ENCODE peak calls at places on chromosome 19, in eight cellular contexts. P, Z, M, J, T, L, E and R are unnamed samples.

GRCh38 chr19:34254552-34255432 is at the start of gene GARRE1:
- DNase-seq in Z (no peak), J (peak), T (no peak), M (peak), P (peak), L (no peak), E (no peak), R (no peak)

GRCh38 chr19:37817180-37817911 is 38.0 kb upstream of the ZNF573 start:
- DNase-seq in P (no peak), Z (no peak), J (peak), T (peak), E (no peak), L (no peak), M (no peak), R (peak)

GRCh38 chr19:18364826-18365528 is 21.0 kb upstream of the GDF15 start:
- DNase-seq in M (no peak), L (peak), T (no peak), E (peak), J (peak), Z (peak), P (no peak), R (no peak)

GRCh38 chr19:28582807-28583206 is 630.1 kb downstream of the UQCRFS1 start:
- DNase-seq in P (no peak), M (no peak), T (no peak), E (no peak), J (no peak), Z (no peak), L (no peak), R (no peak)

GRCh38 chr19:4456843-4457653 is 546 bp downstream of the UBXN6 start:
- DNase-seq in J (peak), Z (no peak), P (peak), E (no peak), L (no peak), T (no peak), M (no peak), R (no peak)

GRCh38 chr19:3983936-3984583 is 1.2 kb downstream of the EEF2 start:
- DNase-seq in T (no peak), M (peak), J (no peak), Z (no peak), E (no peak), P (no peak), L (no peak), R (peak)

GRCh38 chr19:42051166-42052115 is 18.6 kb downstream of the GRIK5 start:
- DNase-seq in P (no peak), T (no peak), J (no peak), Z (no peak), L (no peak), M (no peak), E (no peak), R (peak)

GRCh38 chr19:44657211-44657921 is 13.7 kb downstream of the PVR start:
- DNase-seq in L (no peak), Z (no peak), T (peak), P (peak), J (peak), E (no peak), M (peak), R (peak)

GRCh38 chr19:2912306-2912705 is 11.6 kb downstream of the ZNF57 start:
- DNase-seq in Z (no peak), L (no peak), T (no peak), M (no peak), E (no peak), P (no peak), J (no peak), R (no peak)

GRCh38 chr19:10748924-10749434 is 31.1 kb downstream of the DNM2 start:
- DNase-seq in T (no peak), E (no peak), P (no peak), J (peak), M (no peak), Z (peak), L (no peak), R (peak)

GRCh38 chr19:1171755-1172352 is 2.2 kb downstream of the SBNO2 start:
- DNase-seq in P (no peak), L (no peak), M (peak), Z (no peak), J (no peak), E (no peak), T (no peak), R (no peak)

GRCh38 chr19:18392417-18392816 is 5.0 kb downstream of the LRRC25 start:
- DNase-seq in Z (no peak), M (no peak), L (no peak), P (no peak), T (no peak), J (no peak), E (no peak), R (peak)

GRCh38 chr19:2097330-2098327 is 914 bp downstream of the IZUMO4 start:
- DNase-seq in Z (no peak), P (no peak), L (no peak), M (peak), E (no peak), J (no peak), T (no peak), R (no peak)

GRCh38 chr19:37221136-37221535 is 3.1 kb downstream of the ZNF383 start:
- DNase-seq in T (no peak), M (no peak), Z (no peak), P (no peak), E (no peak), L (no peak), J (no peak), R (no peak)

GRCh38 chr19:28500982-28501633 is 711.8 kb downstream of the UQCRFS1 start:
- DNase-seq in L (no peak), M (no peak), Z (no peak), E (no peak), J (no peak), T (no peak), P (no peak), R (no peak)

GRCh38 chr19:11279505-11280236 is 16.3 kb upstream of the TSPAN16 start:
- DNase-seq in E (no peak), T (no peak), P (no peak), Z (no peak), M (peak), J (no peak), L (no peak), R (no peak)

GRCh38 chr19:10796653-10797052 is 39.4 kb downstream of the TMED1 start:
- DNase-seq in T (no peak), P (no peak), M (no peak), L (no peak), E (no peak), Z (no peak), J (no peak), R (no peak)

GRCh38 chr19:49201042-49201441 is 43.5 kb downstream of the TRPM4 start:
- DNase-seq in E (no peak), L (no peak), T (no peak), M (no peak), J (no peak), Z (no peak), P (no peak), R (no peak)

GRCh38 chr19:916645-917322 is 349 bp upstream of the KISS1R start:
- DNase-seq in T (no peak), M (no peak), L (no peak), Z (no peak), E (no peak), J (no peak), P (no peak), R (no peak)

DNA sequence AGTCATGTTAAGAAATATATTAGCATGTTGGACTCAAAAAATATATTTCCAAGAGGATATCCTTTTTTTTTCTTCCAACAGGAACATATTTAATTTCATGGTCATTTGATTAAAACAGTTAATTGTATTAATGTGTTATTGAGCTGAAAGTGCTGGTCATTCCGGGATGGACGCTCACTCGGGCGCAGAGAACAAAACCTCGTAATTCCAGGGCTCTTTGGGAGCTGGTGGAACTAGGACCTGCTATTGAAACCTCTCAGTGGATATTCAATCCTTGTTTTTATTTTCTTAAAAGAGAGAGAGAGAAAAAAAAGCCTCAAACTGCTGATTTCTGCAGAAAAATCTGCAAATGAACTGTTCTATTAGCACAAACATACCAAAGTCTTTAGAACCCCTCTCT is 278.6 kb downstream of the TSHZ3 start:
- DNase-seq in J (no peak), Z (no peak), E (no peak), P (no peak), M (no peak), T (no peak), L (no peak), R (no peak)
- TF ChIP-seq CTCF in J (no peak), Z (no peak), E (no peak), P (no peak), M (no peak), T (no peak), L (no peak), R (no peak)

GRCh38 chr19:24049537-24049936 is 37.5 kb upstream of the ZNF254 start:
- DNase-seq in L (no peak), E (no peak), P (no peak), Z (no peak), J (no peak), M (no peak), T (no peak), R (no peak)
- TF ChIP-seq CTCF in L (no peak), E (no peak), P (no peak), Z (no peak), J (no peak), M (no peak), T (no peak), R (no peak)

GRCh38 chr19:12834976-12835757 is 788 bp upstream of the RTBDN start:
- DNase-seq in L (no peak), T (no peak), Z (peak), M (no peak), J (peak), P (no peak), E (no peak), R (no peak)

GRCh38 chr19:12833418-12833746 is 997 bp downstream of the RTBDN start:
- DNase-seq in L (no peak), T (no peak), E (no peak), M (no peak), J (no peak), Z (no peak), P (no peak), R (no peak)

GRCh38 chr19:12836529-12836863 is 1.8 kb upstream of the MAST1 start:
- DNase-seq in T (no peak), E (no peak), J (no peak), Z (no peak), L (no peak), P (no peak), M (no peak), R (no peak)

GRCh38 chr19:12833747-12834417 is 497 bp downstream of the RTBDN start:
- DNase-seq in Z (no peak), L (no peak), E (no peak), T (no peak), J (peak), M (peak), P (no peak), R (no peak)

DNA sequence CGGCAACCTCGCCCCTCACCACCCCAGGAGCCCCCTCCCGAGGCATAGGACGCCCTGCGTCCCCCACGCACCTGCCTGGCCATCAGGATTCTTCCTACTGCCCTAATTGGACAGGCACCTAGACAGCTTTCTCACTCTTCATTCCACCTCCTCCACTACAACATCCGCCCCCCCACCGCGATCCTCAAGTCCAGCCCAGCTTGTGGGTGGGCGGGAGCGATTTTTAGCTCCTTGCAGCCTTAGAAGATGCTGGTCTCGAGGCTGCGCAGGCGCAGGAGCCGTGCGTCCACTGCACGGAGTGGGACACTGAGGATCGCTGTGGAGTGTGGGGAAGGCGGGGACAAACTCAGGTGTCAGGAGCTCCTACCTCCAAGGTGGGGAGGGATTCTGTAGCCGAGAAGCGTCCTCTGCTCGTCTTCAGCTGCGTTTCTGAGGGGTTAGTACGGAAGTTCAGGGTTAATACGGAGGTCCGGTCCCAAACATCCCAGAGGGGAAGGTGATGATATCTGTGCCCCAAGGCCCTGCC is at the start of gene RTBDN:
- DNase-seq in M (no peak), Z (no peak), T (no peak), L (no peak), P (no peak), J (no peak), E (no peak), R (no peak)
- TF ChIP-seq CTCF in M (no peak), Z (no peak), T (no peak), L (no peak), P (no peak), J (no peak), E (no peak), R (no peak)

GRCh38 chr19:46193678-46194077 is 35.9 kb upstream of the IGFL1 start:
- DNase-seq in P (no peak), Z (no peak), M (no peak), L (no peak), J (no peak), E (no peak), T (no peak), R (no peak)
- TF ChIP-seq CTCF in P (no peak), Z (no peak), M (no peak), L (no peak), J (no peak), E (no peak), T (no peak), R (no peak)